ENCODE peak calls at places on chromosomes 12 and 14, in four cellular contexts. One of them, this sample, is unnamed. For H3K36me3, the result is how much of the 10 kb centered on the place peaks cover.

GRCh38 chr14:50362791-50363733 is 33.6 kb downstream of the CDKL1 start:
- DNase-seq in mammary epithelial cell: no peak
- DNase-seq in MM.1S: peak
- DNase-seq in IMR-90: peak
- DNase-seq in this sample: no peak

GRCh38 chr12:29726321-29726692 is 57.4 kb downstream of the TMTC1 start:
- DNase-seq in mammary epithelial cell: no peak
- DNase-seq in MM.1S: no peak
- DNase-seq in IMR-90: peak
- DNase-seq in this sample: no peak

GRCh38 chr12:64998327-64999156 is 122.6 kb downstream of the WIF1 start:
- DNase-seq in mammary epithelial cell: peak
- DNase-seq in MM.1S: no peak
- DNase-seq in IMR-90: no peak
- DNase-seq in this sample: no peak

GRCh38 chr14:75636100-75636692 is 24.5 kb downstream of the ERG28 start:
- DNase-seq in mammary epithelial cell: no peak
- DNase-seq in MM.1S: no peak
- DNase-seq in IMR-90: peak
- DNase-seq in this sample: peak

GRCh38 chr12:113239288-113239771 is 18.1 kb downstream of the TPCN1 start:
- DNase-seq in mammary epithelial cell: peak
- DNase-seq in MM.1S: no peak
- DNase-seq in IMR-90: no peak
- DNase-seq in this sample: peak

GRCh38 chr12:13390381-13390856 is 193.9 kb downstream of the EMP1 start:
- DNase-seq in mammary epithelial cell: peak
- DNase-seq in MM.1S: no peak
- DNase-seq in IMR-90: peak
- DNase-seq in this sample: peak

GRCh38 chr12:100675432-100675831 is 101.9 kb downstream of the GAS2L3 start:
- DNase-seq in mammary epithelial cell: peak
- DNase-seq in MM.1S: no peak
- DNase-seq in IMR-90: peak
- DNase-seq in this sample: no peak

GRCh38 chr12:121255433-121255832 is 41.1 kb downstream of the CAMKK2 start:
- DNase-seq in mammary epithelial cell: no peak
- DNase-seq in MM.1S: no peak
- DNase-seq in IMR-90: no peak
- DNase-seq in this sample: peak

GRCh38 chr14:71666579-71667145 is 265.6 kb upstream of the RGS6 start:
- DNase-seq in mammary epithelial cell: no peak
- DNase-seq in MM.1S: no peak
- DNase-seq in IMR-90: no peak
- DNase-seq in this sample: no peak

GRCh38 chr12:16095531-16096110 is 181.9 kb downstream of the SLC15A5 start:
- DNase-seq in mammary epithelial cell: no peak
- DNase-seq in MM.1S: no peak
- DNase-seq in IMR-90: no peak
- DNase-seq in this sample: no peak

GRCh38 chr14:91029451-91030217 is 30.8 kb downstream of the RPS6KA5 start:
- DNase-seq in mammary epithelial cell: no peak
- DNase-seq in MM.1S: no peak
- DNase-seq in IMR-90: no peak
- DNase-seq in this sample: no peak

GRCh38 chr14:24680516-24680915 is 46.5 kb upstream of the GZMB start:
- DNase-seq in mammary epithelial cell: no peak
- DNase-seq in MM.1S: no peak
- DNase-seq in IMR-90: no peak
- DNase-seq in this sample: no peak

GRCh38 chr12:48985901-48986300 is 7.8 kb downstream of the WNT1 start:
- DNase-seq in mammary epithelial cell: no peak
- DNase-seq in MM.1S: no peak
- DNase-seq in IMR-90: no peak
- DNase-seq in this sample: no peak

GRCh38 chr14:103716091-103716801 is 636 bp downstream of the ZFYVE21 start:
- DNase-seq in mammary epithelial cell: no peak
- DNase-seq in MM.1S: peak
- DNase-seq in IMR-90: no peak
- DNase-seq in this sample: peak

GRCh38 chr12:110704750-110705149 is 15.8 kb upstream of the HVCN1 start:
- DNase-seq in mammary epithelial cell: peak
- DNase-seq in MM.1S: peak
- DNase-seq in IMR-90: no peak
- DNase-seq in this sample: no peak

GRCh38 chr12:106226884-106227640 is 20.8 kb downstream of the CKAP4 start:
- DNase-seq in mammary epithelial cell: peak
- DNase-seq in MM.1S: peak
- DNase-seq in IMR-90: peak
- DNase-seq in this sample: no peak

GRCh38 chr14:75069811-75070145 is 337 bp downstream of the ZC2HC1C start:
- DNase-seq in mammary epithelial cell: no peak
- DNase-seq in MM.1S: peak
- DNase-seq in IMR-90: no peak
- DNase-seq in this sample: no peak

GRCh38 chr12:118023461-118023860 is 7.0 kb downstream of the RFC5 start:
- DNase-seq in mammary epithelial cell: no peak
- DNase-seq in MM.1S: no peak
- DNase-seq in IMR-90: no peak
- DNase-seq in this sample: no peak

GRCh38 chr14:45057349-45057748 is 26.6 kb upstream of the PRPF39 start:
- DNase-seq in mammary epithelial cell: no peak
- DNase-seq in MM.1S: no peak
- DNase-seq in IMR-90: no peak
- DNase-seq in this sample: no peak

GRCh38 chr14:100703574-100704220 is 23.0 kb upstream of the DLK1 start:
- DNase-seq in mammary epithelial cell: no peak
- DNase-seq in MM.1S: no peak
- DNase-seq in IMR-90: no peak
- DNase-seq in this sample: no peak

GRCh38 chr14:104549536-104550339 is 29.8 kb upstream of the C14orf180 start:
- DNase-seq in mammary epithelial cell: no peak
- DNase-seq in MM.1S: no peak
- DNase-seq in IMR-90: no peak
- DNase-seq in this sample: peak

GRCh38 chr12:3717283-3717974 is 35.5 kb downstream of the CRACR2A start:
- DNase-seq in mammary epithelial cell: no peak
- DNase-seq in MM.1S: no peak
- DNase-seq in IMR-90: no peak
- DNase-seq in this sample: no peak

GRCh38 chr12:68844788-68845695 is 37.1 kb downstream of the MDM2 start:
- DNase-seq in mammary epithelial cell: no peak
- DNase-seq in MM.1S: no peak
- DNase-seq in IMR-90: no peak
- DNase-seq in this sample: no peak

GRCh38 chr12:109927622-109928021 is 27.5 kb downstream of the TCHP start:
- DNase-seq in mammary epithelial cell: no peak
- DNase-seq in MM.1S: no peak
- DNase-seq in IMR-90: peak
- DNase-seq in this sample: no peak

GRCh38 chr12:76563061-76563460 is 3.5 kb upstream of the OSBPL8 start:
- DNase-seq in mammary epithelial cell: no peak
- DNase-seq in MM.1S: no peak
- DNase-seq in IMR-90: no peak
- DNase-seq in this sample: no peak

GRCh38 chr12:40054554-40055226 is 51.2 kb downstream of the SLC2A13 start:
- DNase-seq in mammary epithelial cell: peak
- DNase-seq in MM.1S: no peak
- DNase-seq in IMR-90: peak
- DNase-seq in this sample: no peak

GRCh38 chr12:84644936-84645335 is 267.7 kb downstream of the SLC6A15 start:
- DNase-seq in mammary epithelial cell: no peak
- DNase-seq in MM.1S: no peak
- DNase-seq in IMR-90: no peak
- DNase-seq in this sample: no peak

GRCh38 chr12:75975692-75976091 is 55.9 kb downstream of the PHLDA1 start:
- DNase-seq in mammary epithelial cell: no peak
- DNase-seq in MM.1S: no peak
- DNase-seq in IMR-90: no peak
- DNase-seq in this sample: no peak

GRCh38 chr14:56145965-56146364 is 27.8 kb downstream of the PELI2 start:
- DNase-seq in mammary epithelial cell: peak
- DNase-seq in MM.1S: no peak
- DNase-seq in IMR-90: peak
- DNase-seq in this sample: no peak

GRCh38 chr14:37401093-37401492 is 194.0 kb downstream of the FOXA1 start:
- DNase-seq in mammary epithelial cell: no peak
- DNase-seq in MM.1S: no peak
- DNase-seq in IMR-90: no peak
- DNase-seq in this sample: no peak

DNA sequence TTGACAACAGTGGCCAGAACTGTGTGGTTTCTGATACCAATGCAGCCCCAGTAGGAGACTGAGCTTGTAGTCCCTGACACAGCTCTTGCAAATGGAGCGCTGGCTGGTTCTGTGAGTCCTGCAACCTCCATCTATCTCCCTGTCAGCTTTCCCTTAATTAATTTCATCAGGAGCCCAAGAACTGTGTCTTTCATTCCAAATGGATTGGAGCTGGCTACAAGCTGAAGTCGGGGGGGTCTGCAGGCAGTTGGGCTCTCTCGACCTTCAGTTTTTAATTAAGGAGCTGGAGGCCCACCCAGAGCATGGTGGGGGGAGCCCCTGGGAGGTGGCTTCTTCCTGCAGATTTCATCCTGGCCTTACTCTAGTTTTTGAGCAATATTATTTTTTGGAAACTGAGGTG is 160.6 kb downstream of the ADGRD1 start:
- DNase-seq in mammary epithelial cell: no peak
- DNase-seq in MM.1S: no peak
- DNase-seq in IMR-90: no peak
- DNase-seq in this sample: no peak
- H3K9ac ChIP-seq in mammary epithelial cell: no peak
- H3K9ac ChIP-seq in MM.1S: no peak
- H3K9ac ChIP-seq in IMR-90: no peak
- H3K9ac ChIP-seq in this sample: no peak

DNA sequence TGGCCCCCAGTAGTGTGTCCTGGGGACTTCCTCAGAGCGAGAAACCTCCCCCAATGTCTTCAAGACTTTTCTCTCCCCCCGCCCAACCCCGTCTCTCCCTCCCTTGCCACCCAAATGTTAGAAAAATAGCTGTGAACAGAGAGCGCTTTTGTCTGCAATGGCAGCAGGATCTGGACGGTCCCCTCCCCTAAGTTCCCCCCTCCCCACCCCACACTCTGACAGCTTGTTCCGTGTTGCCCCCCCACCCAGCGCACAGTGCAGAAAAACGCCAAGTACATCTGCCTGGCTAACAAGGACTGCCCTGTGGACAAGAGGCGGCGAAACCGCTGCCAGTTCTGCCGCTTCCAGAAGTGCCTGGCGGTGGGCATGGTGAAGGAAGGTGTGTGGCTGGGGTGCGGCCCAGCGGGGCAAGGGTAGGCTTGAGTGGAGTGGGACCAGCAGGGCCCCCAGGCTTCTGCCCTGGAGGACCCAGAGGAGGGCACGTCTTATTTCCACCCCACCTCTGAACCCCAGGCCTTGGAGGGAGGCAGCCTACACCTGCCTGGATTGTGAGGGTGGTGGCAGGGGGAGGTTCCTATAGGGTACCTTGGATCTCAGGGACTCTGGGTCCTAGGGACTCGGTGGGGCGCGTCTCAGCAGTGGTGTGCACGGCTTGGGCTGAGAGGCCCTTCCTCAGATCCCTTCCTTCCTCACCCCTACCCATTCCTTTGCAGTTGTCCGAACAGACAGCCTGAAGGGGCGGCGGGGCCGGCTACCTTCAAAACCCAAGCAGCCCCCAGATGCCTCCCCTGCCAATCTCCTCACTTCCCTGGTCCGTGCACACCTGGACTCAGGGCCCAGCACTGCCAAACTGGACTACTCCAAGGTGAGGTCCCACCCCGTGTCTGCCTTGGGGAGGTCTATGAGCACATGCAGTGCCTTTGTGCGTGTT is 4.8 kb downstream of the NR4A1 start:
- DNase-seq in mammary epithelial cell: no peak
- DNase-seq in MM.1S: no peak
- DNase-seq in IMR-90: peak
- DNase-seq in this sample: no peak
- H3K36me3 ChIP-seq in mammary epithelial cell: under half
- H3K36me3 ChIP-seq in MM.1S: under half
- H3K36me3 ChIP-seq in IMR-90: under half
- H3K36me3 ChIP-seq in this sample: under half

DNA sequence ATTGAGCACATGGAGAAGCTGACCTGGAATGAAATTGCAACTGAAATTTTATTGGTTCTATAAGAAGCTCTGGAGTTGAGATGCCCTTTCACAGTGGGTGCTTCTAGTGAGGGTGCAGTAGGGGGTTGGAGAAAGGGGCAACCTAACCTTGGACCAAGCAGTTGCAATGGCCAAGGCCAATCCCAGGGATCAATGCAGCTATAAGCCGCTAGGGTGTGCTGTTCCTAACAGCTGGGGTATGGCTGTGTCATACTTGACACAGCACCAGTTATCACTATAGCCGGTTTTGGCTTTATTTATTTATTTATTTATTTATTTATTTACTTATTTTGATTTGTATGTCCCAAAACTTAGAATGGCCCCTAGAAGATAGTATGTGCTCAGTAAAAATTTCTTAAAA is 505.9 kb downstream of the FLRT2 start:
- DNase-seq in mammary epithelial cell: peak
- DNase-seq in MM.1S: peak
- DNase-seq in IMR-90: no peak
- DNase-seq in this sample: no peak
- TF ChIP-seq CTCF in mammary epithelial cell: peak
- TF ChIP-seq CTCF in MM.1S: peak
- TF ChIP-seq CTCF in IMR-90: peak
- TF ChIP-seq CTCF in this sample: no peak

GRCh38 chr12:190881-191280 is 23.1 kb downstream of the SLC6A12 start:
- DNase-seq in mammary epithelial cell: no peak
- DNase-seq in MM.1S: no peak
- DNase-seq in IMR-90: no peak
- DNase-seq in this sample: no peak

GRCh38 chr12:186006-186625 is 27.8 kb downstream of the SLC6A12 start:
- DNase-seq in mammary epithelial cell: no peak
- DNase-seq in MM.1S: no peak
- DNase-seq in IMR-90: no peak
- DNase-seq in this sample: no peak

GRCh38 chr12:188910-189621 is 24.9 kb downstream of the SLC6A12 start:
- DNase-seq in mammary epithelial cell: no peak
- DNase-seq in MM.1S: peak
- DNase-seq in IMR-90: peak
- DNase-seq in this sample: no peak

GRCh38 chr12:191541-191940 is 22.4 kb downstream of the SLC6A12 start:
- DNase-seq in mammary epithelial cell: no peak
- DNase-seq in MM.1S: no peak
- DNase-seq in IMR-90: no peak
- DNase-seq in this sample: no peak

DNA sequence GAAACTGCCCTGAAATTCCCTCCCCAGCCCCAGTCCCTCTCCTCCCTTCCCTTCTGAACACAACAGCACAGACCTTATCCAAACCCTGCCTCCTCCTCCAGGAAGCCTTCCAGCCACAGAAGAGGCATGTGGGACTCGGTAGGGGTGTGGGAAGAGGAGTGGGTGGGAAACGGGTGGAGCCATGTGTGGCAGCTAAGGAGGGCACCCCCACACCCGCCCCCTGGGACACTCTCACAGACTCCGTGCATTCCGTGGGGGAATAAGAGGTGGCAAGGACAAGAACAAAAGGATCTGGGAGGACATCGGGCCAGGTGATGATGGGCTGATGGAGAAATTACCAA is 24.4 kb downstream of the SLC6A12 start:
- DNase-seq in mammary epithelial cell: no peak
- DNase-seq in MM.1S: no peak
- DNase-seq in IMR-90: no peak
- DNase-seq in this sample: no peak
- H3K9ac ChIP-seq in mammary epithelial cell: no peak
- H3K9ac ChIP-seq in MM.1S: no peak
- H3K9ac ChIP-seq in IMR-90: no peak
- H3K9ac ChIP-seq in this sample: peak

This sample was measured in kidney.